ENCODE peak calls at places on chromosomes 3 and 15, in ten cellular contexts. K is SK-MEL-5; V is heart right ventricle; C is iris pigment epithelial cell; R is fibroblast of lung; N is K562; F is adrenal gland; I is activated T-cell treated with anti-CD3 and anti-CD28 coated beads for 1 hour; J is activated CD4-positive, alpha-beta T cell treated with anti-CD3 and anti-CD28 coated beads, Interleukin-2, amount 50 U/mL, for 48 hours; Q is central memory CD4-positive, alpha-beta T cell. H is an unnamed sample.

GRCh38 chr3:114745322-114746240 is 401.5 kb downstream of the ZBTB20 start:
- DNase-seq in K (no peak), V (no peak), C (peak), R (peak), N (no peak), F (no peak), I (no peak), J (no peak), Q (no peak), H (no peak)

GRCh38 chr3:16840111-16840444 is 44.7 kb upstream of the PLCL2 start:
- DNase-seq in K (no peak), V (no peak), C (peak), R (peak), N (no peak), F (no peak), I (no peak), J (no peak), Q (no peak), H (no peak)

GRCh38 chr3:50519471-50520089 is 16.1 kb upstream of the CACNA2D2 start:
- DNase-seq in K (peak), V (peak), C (peak), R (peak), N (peak), F (peak), I (peak), J (peak), Q (peak), H (peak)

GRCh38 chr3:112231727-112232126 is 62.3 kb downstream of the SLC9C1 start:
- DNase-seq in K (no peak), V (no peak), C (no peak), R (no peak), N (no peak), F (no peak), I (no peak), J (no peak), Q (no peak), H (no peak)

GRCh38 chr3:170903123-170903522 is 5.3 kb downstream of the EIF5A2 start:
- DNase-seq in K (no peak), V (no peak), C (no peak), R (no peak), N (peak), F (no peak), I (no peak), J (no peak), Q (no peak), H (no peak)

GRCh38 chr15:89399390-89400120 is 64.9 kb upstream of the POLG start:
- DNase-seq in K (peak), V (no peak), C (no peak), R (peak), N (peak), F (no peak), I (no peak), J (peak), Q (peak), H (no peak)

GRCh38 chr3:121096968-121097367 is 189.0 kb downstream of the STXBP5L start:
- DNase-seq in K (no peak), V (no peak), C (no peak), R (no peak), N (no peak), F (no peak), I (no peak), J (no peak), Q (no peak), H (no peak)

GRCh38 chr15:91338763-91339162 is 238.7 kb downstream of the SV2B start:
- DNase-seq in K (no peak), V (no peak), C (peak), R (peak), N (no peak), F (peak), I (no peak), J (peak), Q (no peak), H (no peak)

H was measured in nucleus accumbens.